ENCODE peak calls at places on chromosomes 1 and 21, in nine cellular contexts. Q is AG10803, Z is HepG2, H is lung, S is breast epithelium, O is B cell, G is omental fat pad, K is hepatocyte, I is adrenal gland. E is an unnamed sample.

GRCh38 chr1:113834716-113835115 is 22.4 kb upstream of the RSBN1 start:
- DNase-seq in Q (no peak), Z (no peak), H (no peak), S (no peak), O (no peak), G (no peak), K (no peak), I (no peak), E (no peak)

GRCh38 chr1:20120796-20121195 is 1.5 kb upstream of the PLA2G2D start:
- DNase-seq in Q (no peak), Z (no peak), H (no peak), S (no peak), O (no peak), G (no peak), K (no peak), I (no peak), E (no peak)

GRCh38 chr1:166305371-166305770 is 138.6 kb upstream of the FAM78B start:
- DNase-seq in Q (no peak), Z (no peak), H (no peak), S (no peak), O (no peak), G (no peak), K (no peak), I (no peak), E (no peak)

GRCh38 chr1:186102559-186103148 is 272.4 kb downstream of the TPR start:
- DNase-seq in Q (peak; percentile 79), Z (no peak), H (no peak), S (no peak), O (no peak), G (no peak), K (peak; percentile 6), I (peak; percentile 24), E (no peak)

GRCh38 chr1:84851839-84852238 is 41.2 kb downstream of the LPAR3 start:
- DNase-seq in Q (peak; percentile 93), Z (no peak), H (no peak), S (no peak), O (no peak), G (no peak), K (peak; percentile 11), I (no peak), E (no peak)

GRCh38 chr1:110673197-110673701 is 1.5 kb downstream of the KCNA3 start:
- DNase-seq in Q (no peak), Z (no peak), H (no peak), S (no peak), O (peak; percentile 18), G (no peak), K (no peak), I (no peak), E (no peak)

GRCh38 chr21:25421327-25422028 is 185.8 kb downstream of the MRPL39 start:
- DNase-seq in Q (peak; percentile 33), Z (no peak), H (no peak), S (no peak), O (peak; percentile 82), G (no peak), K (peak; percentile 59), I (no peak), E (no peak)

GRCh38 chr1:38740543-38740942 is 119.0 kb downstream of the RRAGC start:
- DNase-seq in Q (peak; percentile 6), Z (no peak), H (no peak), S (no peak), O (no peak), G (no peak), K (peak; percentile 22), I (no peak), E (no peak)

GRCh38 chr1:63920154-63921117 is 146.6 kb downstream of the ROR1 start:
- DNase-seq in Q (peak; percentile 95), Z (no peak), H (peak; percentile 67), S (no peak), O (no peak), G (no peak), K (peak; percentile 53), I (no peak), E (no peak)

GRCh38 chr1:199073166-199073565 is 434.3 kb downstream of the PTPRC start:
- DNase-seq in Q (no peak), Z (no peak), H (no peak), S (no peak), O (no peak), G (no peak), K (no peak), I (no peak), E (no peak)

DNA sequence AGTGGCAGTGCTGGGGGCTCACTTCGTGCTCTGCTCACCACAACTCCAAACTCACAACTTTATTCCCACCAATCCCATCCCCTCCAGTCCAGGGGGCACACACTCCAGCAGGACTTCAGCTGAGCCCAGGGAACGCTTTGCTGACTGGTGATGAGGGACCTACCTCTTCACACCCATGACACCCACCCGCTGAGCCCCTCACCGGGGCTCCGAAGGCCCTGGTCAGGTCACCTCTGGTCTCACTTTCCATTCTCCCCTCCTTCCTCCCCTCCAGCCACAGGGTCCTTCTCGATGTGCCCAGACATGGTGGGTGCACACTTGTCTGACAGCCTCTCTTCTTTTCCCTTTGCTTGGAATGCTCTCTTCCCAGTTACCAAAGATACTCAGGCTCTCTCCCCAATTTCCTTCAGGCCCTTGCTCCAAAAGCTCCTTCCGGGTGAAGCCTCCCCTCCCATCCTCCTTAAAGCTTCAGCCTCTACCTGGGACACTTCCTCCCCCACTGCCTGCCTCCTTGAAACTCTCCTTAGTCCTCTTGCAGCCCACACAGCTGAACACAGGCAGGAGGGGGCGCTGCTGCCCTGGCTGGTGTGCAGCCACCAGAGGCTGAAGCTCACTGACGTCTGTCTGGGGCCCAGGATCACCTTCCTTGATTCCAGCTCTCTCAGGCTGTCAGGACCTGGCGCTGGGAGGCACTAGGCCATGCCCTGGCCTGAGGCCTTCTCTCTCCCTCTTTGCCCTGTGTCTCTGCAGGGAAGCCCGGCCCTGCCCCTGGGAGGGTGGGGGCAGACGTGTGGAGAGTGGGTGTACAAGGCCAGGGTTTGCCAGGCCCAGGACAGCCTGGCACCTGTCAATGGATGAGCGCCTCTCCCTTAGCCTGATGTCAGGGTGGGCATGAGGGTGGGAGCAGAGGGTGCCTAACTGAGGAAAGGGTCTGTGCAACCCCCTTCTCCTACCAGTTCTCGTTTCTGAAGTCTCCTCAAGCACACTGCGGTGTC is 1.6 kb downstream of the KCNE1 start:
- DNase-seq in Q (peak; percentile 72), Z (peak; percentile 67), H (peak; percentile 84), S (peak; percentile 35), O (peak; percentile 37), G (no peak), K (peak; percentile 87), I (peak; percentile 63), E (no peak)
- TF ChIP-seq CTCF in Q (peak; percentile 88), Z (peak; percentile 99), H (peak; percentile 75), S (peak; percentile 11), O (no peak), G (no peak), K (peak; percentile 65), I (peak; percentile 87), E (peak; percentile 65)

GRCh38 chr1:237574536-237574935 is 316.2 kb downstream of the ZP4 start:
- DNase-seq in Q (no peak), Z (no peak), H (no peak), S (no peak), O (no peak), G (no peak), K (no peak), I (no peak), E (no peak)

GRCh38 chr1:237565236-237565635 is 325.5 kb downstream of the ZP4 start:
- DNase-seq in Q (no peak), Z (no peak), H (no peak), S (no peak), O (no peak), G (no peak), K (no peak), I (no peak), E (no peak)

GRCh38 chr1:237568955-237569354 is 321.8 kb downstream of the ZP4 start:
- DNase-seq in Q (no peak), Z (no peak), H (no peak), S (no peak), O (no peak), G (no peak), K (no peak), I (no peak), E (no peak)

GRCh38 chr1:237566581-237566980 is 324.1 kb downstream of the ZP4 start:
- DNase-seq in Q (no peak), Z (peak; percentile 3), H (no peak), S (no peak), O (no peak), G (no peak), K (no peak), I (no peak), E (no peak)

GRCh38 chr1:237570530-237570929 is 320.2 kb downstream of the ZP4 start:
- DNase-seq in Q (no peak), Z (no peak), H (no peak), S (no peak), O (no peak), G (no peak), K (no peak), I (no peak), E (no peak)
- TF ChIP-seq CTCF in Q (no peak), Z (no peak), H (no peak), S (no peak), O (no peak), G (no peak), K (no peak), I (no peak), E (peak; percentile 58)

DNA sequence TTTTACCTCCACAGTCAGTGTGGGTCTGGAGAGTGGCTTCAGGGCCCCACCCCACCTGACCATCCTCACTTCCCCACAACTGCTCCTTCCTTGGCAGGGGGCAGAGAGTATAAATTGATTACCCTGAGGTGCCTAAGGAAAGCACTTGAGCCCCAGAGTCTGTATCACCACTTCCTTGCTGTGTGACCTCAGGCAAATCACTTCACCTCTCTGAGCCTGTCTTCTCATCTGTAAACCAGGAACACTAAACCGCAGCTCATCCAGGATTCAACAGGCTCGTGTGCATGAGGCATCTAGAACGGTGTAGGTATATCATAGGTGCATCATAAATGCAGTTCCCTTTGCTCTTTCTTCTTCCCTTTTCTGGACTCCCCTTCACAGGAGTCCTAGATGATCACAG is 43.4 kb downstream of the GRIK3 start:
- DNase-seq in Q (no peak), Z (no peak), H (no peak), S (no peak), O (no peak), G (no peak), K (no peak), I (no peak), E (no peak)
- TF ChIP-seq CTCF in Q (no peak), Z (no peak), H (no peak), S (no peak), O (no peak), G (no peak), K (no peak), I (no peak), E (no peak)

DNA sequence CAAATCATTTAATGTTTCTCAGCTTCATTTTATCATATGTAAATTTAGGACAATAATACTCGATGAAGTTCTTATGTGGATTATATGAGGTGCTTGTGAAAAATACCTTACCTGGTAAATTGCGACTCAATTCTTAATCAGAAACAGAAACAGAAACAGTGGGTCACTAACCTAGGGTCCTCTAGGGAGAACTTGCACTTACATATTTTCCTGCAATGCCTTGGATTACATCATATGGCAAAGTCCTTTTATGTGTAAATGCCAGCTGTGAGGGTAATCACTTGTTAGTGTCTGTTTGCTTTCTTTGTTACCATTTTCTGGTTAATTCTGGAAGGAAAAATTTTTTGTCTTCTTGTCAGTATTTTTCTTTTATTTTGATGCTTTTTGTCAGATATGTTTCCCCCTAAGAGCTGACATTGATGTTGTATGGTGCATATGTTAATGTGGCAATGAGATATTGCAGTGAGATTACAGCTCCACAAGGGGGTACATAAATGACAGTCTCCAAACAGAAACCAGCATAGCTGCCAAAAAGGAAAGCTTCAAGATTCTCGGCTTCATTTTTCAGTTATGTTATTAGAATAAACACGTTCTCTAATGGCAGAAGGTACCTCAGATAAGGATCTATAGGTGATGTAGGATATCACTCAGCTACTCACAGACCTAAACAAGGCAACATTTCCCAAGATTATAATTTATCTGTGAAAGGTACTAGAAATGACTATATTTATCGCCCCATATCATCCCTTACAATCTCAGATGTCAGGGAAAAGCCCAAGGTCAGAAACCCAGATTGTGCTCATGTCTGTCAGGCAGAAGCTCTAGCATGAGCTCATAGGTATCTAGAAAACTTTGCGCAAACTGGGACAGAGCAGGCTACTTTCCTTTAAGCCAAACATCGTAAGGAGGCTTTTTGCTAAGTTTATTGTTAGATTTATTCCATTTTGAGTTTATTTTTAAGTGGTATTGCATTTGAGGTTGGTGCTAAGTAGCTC is 119.9 kb downstream of the FASLG start:
- DNase-seq in Q (peak; percentile 16), Z (no peak), H (no peak), S (no peak), O (peak; percentile 27), G (no peak), K (peak; percentile 11), I (no peak), E (no peak)
- TF ChIP-seq CTCF in Q (peak; percentile 40), Z (no peak), H (no peak), S (no peak), O (peak; percentile 39), G (no peak), K (peak; percentile 14), I (no peak), E (peak; percentile 32)